ENCODE peak calls at places on chromosomes 4 and X, in five cellular contexts. One of them, this sample, is unnamed.

GRCh38 chr4:183038436-183038835 is 60.6 kb upstream of the WWC2 start:
- DNase-seq in fibroblast of lung: no peak
- DNase-seq in AG04449: no peak
- DNase-seq in fibroblast of mammary gland: no peak
- DNase-seq in lower leg skin: no peak
- DNase-seq in this sample: no peak

GRCh38 chr4:61273237-61273636 is 73.1 kb downstream of the ADGRL3 start:
- DNase-seq in fibroblast of lung: no peak
- DNase-seq in AG04449: no peak
- DNase-seq in fibroblast of mammary gland: peak; percentile 8
- DNase-seq in lower leg skin: no peak
- DNase-seq in this sample: peak; percentile 17

GRCh38 chrX:132714913-132715312 is 226.1 kb upstream of the MBNL3 start:
- DNase-seq in fibroblast of lung: no peak
- DNase-seq in AG04449: no peak
- DNase-seq in fibroblast of mammary gland: no peak
- DNase-seq in lower leg skin: no peak
- DNase-seq in this sample: no peak

GRCh38 chr4:59571805-59572430 is 1628.2 kb upstream of the ADGRL3 start:
- DNase-seq in fibroblast of lung: no peak
- DNase-seq in AG04449: no peak
- DNase-seq in fibroblast of mammary gland: no peak
- DNase-seq in lower leg skin: no peak
- DNase-seq in this sample: no peak

GRCh38 chrX:136318895-136319597 is 18.3 kb downstream of the ADGRG4 start:
- DNase-seq in fibroblast of lung: no peak
- DNase-seq in AG04449: no peak
- DNase-seq in fibroblast of mammary gland: no peak
- DNase-seq in lower leg skin: no peak
- DNase-seq in this sample: no peak

GRCh38 chr4:26015133-26015651 is 101.2 kb downstream of the SMIM20 start:
- DNase-seq in fibroblast of lung: peak; percentile 100
- DNase-seq in AG04449: peak; percentile 97
- DNase-seq in fibroblast of mammary gland: peak; percentile 99
- DNase-seq in lower leg skin: peak; percentile 90
- DNase-seq in this sample: peak; percentile 40

GRCh38 chr4:722181-722725 is 16.6 kb downstream of the PCGF3 start:
- DNase-seq in fibroblast of lung: no peak
- DNase-seq in AG04449: no peak
- DNase-seq in fibroblast of mammary gland: no peak
- DNase-seq in lower leg skin: no peak
- DNase-seq in this sample: no peak

GRCh38 chrX:141375011-141375730 is 132.9 kb upstream of the SPANXC start:
- DNase-seq in fibroblast of lung: no peak
- DNase-seq in AG04449: no peak
- DNase-seq in fibroblast of mammary gland: peak; percentile 26
- DNase-seq in lower leg skin: no peak
- DNase-seq in this sample: no peak

GRCh38 chrX:13029341-13029740 is 15.1 kb downstream of the FAM9C start:
- DNase-seq in fibroblast of lung: peak; percentile 55
- DNase-seq in AG04449: no peak
- DNase-seq in fibroblast of mammary gland: peak; percentile 30
- DNase-seq in lower leg skin: no peak
- DNase-seq in this sample: peak; percentile 77

GRCh38 chrX:47366051-47366722 is 4.2 kb upstream of the ZNF157 start:
- DNase-seq in fibroblast of lung: peak; percentile 74
- DNase-seq in AG04449: no peak
- DNase-seq in fibroblast of mammary gland: peak; percentile 73
- DNase-seq in lower leg skin: peak; percentile 88
- DNase-seq in this sample: peak; percentile 67

GRCh38 chr4:101647710-101648034 is 142.9 kb upstream of the BANK1 start:
- DNase-seq in fibroblast of lung: no peak
- DNase-seq in AG04449: no peak
- DNase-seq in fibroblast of mammary gland: no peak
- DNase-seq in lower leg skin: no peak
- DNase-seq in this sample: no peak

GRCh38 chrX:125998432-125998831 is 167.7 kb downstream of the DCAF12L2 start:
- DNase-seq in fibroblast of lung: no peak
- DNase-seq in AG04449: no peak
- DNase-seq in fibroblast of mammary gland: peak; percentile 2
- DNase-seq in lower leg skin: no peak
- DNase-seq in this sample: no peak

GRCh38 chrX:16786139-16786790 is at the start of gene TXLNG:
- DNase-seq in fibroblast of lung: peak; percentile 100
- DNase-seq in AG04449: peak; percentile 91
- DNase-seq in fibroblast of mammary gland: peak; percentile 99
- DNase-seq in lower leg skin: peak; percentile 100
- DNase-seq in this sample: peak; percentile 95

GRCh38 chr4:78002260-78002659 is 54.9 kb upstream of the FRAS1 start:
- DNase-seq in fibroblast of lung: peak; percentile 81
- DNase-seq in AG04449: no peak
- DNase-seq in fibroblast of mammary gland: no peak
- DNase-seq in lower leg skin: no peak
- DNase-seq in this sample: no peak

GRCh38 chr4:7387925-7388324 is 46.8 kb downstream of the PSAPL1 start:
- DNase-seq in fibroblast of lung: no peak
- DNase-seq in AG04449: no peak
- DNase-seq in fibroblast of mammary gland: no peak
- DNase-seq in lower leg skin: no peak
- DNase-seq in this sample: no peak

GRCh38 chr4:83115656-83116285 is 1.2 kb upstream of the PLAC8 start:
- DNase-seq in fibroblast of lung: no peak
- DNase-seq in AG04449: no peak
- DNase-seq in fibroblast of mammary gland: no peak
- DNase-seq in lower leg skin: no peak
- DNase-seq in this sample: no peak
- H3K4me3 ChIP-seq in fibroblast of lung: no peak overlapping the region
- H3K4me3 ChIP-seq in AG04449: no peak overlapping the region
- H3K4me3 ChIP-seq in fibroblast of mammary gland: no peak overlapping the region
- H3K4me3 ChIP-seq in lower leg skin: no peak overlapping the region
- H3K4me3 ChIP-seq in this sample: no peak overlapping the region

DNA sequence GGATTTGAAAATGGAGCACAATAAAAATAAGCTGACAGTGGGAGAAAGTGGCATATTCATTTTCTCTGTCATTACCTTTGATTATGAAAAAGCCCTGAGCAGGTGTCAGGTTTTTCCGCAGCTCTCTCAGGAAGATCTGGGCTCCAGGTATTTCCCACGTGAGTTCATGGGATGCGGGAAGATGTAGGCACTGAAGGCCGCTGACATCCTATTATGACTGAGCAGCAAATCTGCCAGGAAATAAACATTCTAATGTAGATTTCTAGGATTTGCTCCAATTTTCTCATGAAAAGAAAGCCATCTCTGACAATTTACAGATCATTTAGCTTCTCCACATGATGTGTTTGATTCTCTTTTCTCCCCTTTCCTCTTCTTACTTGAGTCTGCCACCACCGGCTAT is 160.7 kb downstream of the KIT start:
- DNase-seq in fibroblast of lung: no peak
- DNase-seq in AG04449: no peak
- DNase-seq in fibroblast of mammary gland: no peak
- DNase-seq in lower leg skin: no peak
- DNase-seq in this sample: no peak
- H3K4me3 ChIP-seq in fibroblast of lung: no peak overlapping the region
- H3K4me3 ChIP-seq in AG04449: no peak overlapping the region
- H3K4me3 ChIP-seq in fibroblast of mammary gland: no peak overlapping the region
- H3K4me3 ChIP-seq in lower leg skin: no peak overlapping the region
- H3K4me3 ChIP-seq in this sample: no peak overlapping the region

DNA sequence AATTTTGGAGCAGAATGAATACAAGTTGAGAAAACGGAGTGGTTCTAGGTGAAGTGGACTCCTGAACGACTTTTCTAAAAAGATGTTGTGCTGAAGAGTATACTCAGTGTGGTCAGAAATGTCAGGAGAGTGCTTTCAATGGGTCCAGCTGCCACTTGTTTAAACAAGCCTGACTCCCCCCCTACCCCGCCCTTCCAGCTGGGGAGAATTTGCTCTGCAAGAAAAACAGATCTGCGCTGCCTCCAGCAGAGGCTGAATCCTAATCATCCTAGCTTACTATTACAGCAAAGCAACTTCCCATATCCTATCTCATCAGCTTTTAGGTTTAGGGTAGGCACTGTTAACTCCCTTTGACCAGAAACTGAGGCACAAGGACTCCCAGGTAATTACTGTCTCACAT is 1.9 kb downstream of the MAP3K15 start:
- DNase-seq in fibroblast of lung: no peak
- DNase-seq in AG04449: no peak
- DNase-seq in fibroblast of mammary gland: no peak
- DNase-seq in lower leg skin: peak; percentile 78
- DNase-seq in this sample: no peak
- H3K4me3 ChIP-seq in fibroblast of lung: no peak overlapping the region
- H3K4me3 ChIP-seq in AG04449: no peak overlapping the region
- H3K4me3 ChIP-seq in fibroblast of mammary gland: no peak overlapping the region
- H3K4me3 ChIP-seq in lower leg skin: no peak overlapping the region
- H3K4me3 ChIP-seq in this sample: no peak overlapping the region

GRCh38 chrX:120736989-120737388 is 107.1 kb upstream of the C1GALT1C1 start:
- DNase-seq in fibroblast of lung: peak; percentile 64
- DNase-seq in AG04449: no peak
- DNase-seq in fibroblast of mammary gland: peak; percentile 77
- DNase-seq in lower leg skin: no peak
- DNase-seq in this sample: no peak

GRCh38 chrX:120727911-120728310 is 98.1 kb upstream of the C1GALT1C1 start:
- DNase-seq in fibroblast of lung: no peak
- DNase-seq in AG04449: no peak
- DNase-seq in fibroblast of mammary gland: peak; percentile 39
- DNase-seq in lower leg skin: no peak
- DNase-seq in this sample: no peak

GRCh38 chrX:120731386-120731785 is 101.5 kb upstream of the C1GALT1C1 start:
- DNase-seq in fibroblast of lung: peak; percentile 63
- DNase-seq in AG04449: no peak
- DNase-seq in fibroblast of mammary gland: no peak
- DNase-seq in lower leg skin: no peak
- DNase-seq in this sample: no peak

GRCh38 chrX:120732461-120732860 is 102.6 kb upstream of the C1GALT1C1 start:
- DNase-seq in fibroblast of lung: peak; percentile 20
- DNase-seq in AG04449: no peak
- DNase-seq in fibroblast of mammary gland: peak; percentile 72
- DNase-seq in lower leg skin: no peak
- DNase-seq in this sample: no peak

GRCh38 chrX:120732879-120733278 is 103.0 kb upstream of the C1GALT1C1 start:
- DNase-seq in fibroblast of lung: no peak
- DNase-seq in AG04449: no peak
- DNase-seq in fibroblast of mammary gland: no peak
- DNase-seq in lower leg skin: no peak
- DNase-seq in this sample: no peak
- H3K4me3 ChIP-seq in fibroblast of lung: no peak overlapping the region
- H3K4me3 ChIP-seq in AG04449: no peak overlapping the region
- H3K4me3 ChIP-seq in fibroblast of mammary gland: no peak overlapping the region
- H3K4me3 ChIP-seq in lower leg skin: no peak overlapping the region
- H3K4me3 ChIP-seq in this sample: no peak overlapping the region

GRCh38 chr4:53895137-53895536 is 169.3 kb downstream of the CHIC2 start:
- DNase-seq in fibroblast of lung: peak; percentile 57
- DNase-seq in AG04449: no peak
- DNase-seq in fibroblast of mammary gland: no peak
- DNase-seq in lower leg skin: no peak
- DNase-seq in this sample: no peak

GRCh38 chr4:53905281-53905934 is 159.0 kb downstream of the CHIC2 start:
- DNase-seq in fibroblast of lung: no peak
- DNase-seq in AG04449: no peak
- DNase-seq in fibroblast of mammary gland: no peak
- DNase-seq in lower leg skin: no peak
- DNase-seq in this sample: no peak

GRCh38 chr4:53899544-53900274 is 164.7 kb downstream of the CHIC2 start:
- DNase-seq in fibroblast of lung: peak; percentile 43
- DNase-seq in AG04449: peak; percentile 38
- DNase-seq in fibroblast of mammary gland: peak; percentile 95
- DNase-seq in lower leg skin: no peak
- DNase-seq in this sample: no peak

GRCh38 chr4:53902786-53903185 is 161.6 kb downstream of the CHIC2 start:
- DNase-seq in fibroblast of lung: no peak
- DNase-seq in AG04449: no peak
- DNase-seq in fibroblast of mammary gland: peak; percentile 33
- DNase-seq in lower leg skin: no peak
- DNase-seq in this sample: no peak

DNA sequence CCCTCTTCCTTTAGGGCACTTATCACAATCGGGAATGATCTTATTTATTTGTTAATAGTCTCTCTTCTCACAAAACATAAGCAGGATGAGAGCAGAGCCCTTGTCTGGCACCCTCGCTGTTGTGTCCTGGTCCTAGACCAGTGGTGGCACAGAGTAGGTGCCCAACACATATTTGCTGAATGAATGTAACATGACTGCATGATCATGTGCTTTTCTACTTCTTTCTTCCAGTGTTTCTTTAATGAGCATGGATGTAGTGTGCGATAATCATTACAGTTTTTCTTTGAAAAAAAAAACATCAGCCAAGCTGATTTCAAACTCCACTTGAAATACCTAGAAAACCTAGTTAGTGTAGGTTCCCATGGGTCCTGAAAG is 164.1 kb downstream of the CHIC2 start:
- DNase-seq in fibroblast of lung: no peak
- DNase-seq in AG04449: no peak
- DNase-seq in fibroblast of mammary gland: no peak
- DNase-seq in lower leg skin: no peak
- DNase-seq in this sample: no peak
- H3K4me3 ChIP-seq in fibroblast of lung: no peak overlapping the region
- H3K4me3 ChIP-seq in AG04449: no peak overlapping the region
- H3K4me3 ChIP-seq in fibroblast of mammary gland: no peak overlapping the region
- H3K4me3 ChIP-seq in lower leg skin: no peak overlapping the region
- H3K4me3 ChIP-seq in this sample: no peak overlapping the region

GRCh38 chr4:108159845-108160244 is 8.9 kb downstream of the LEF1 start:
- DNase-seq in fibroblast of lung: no peak
- DNase-seq in AG04449: no peak
- DNase-seq in fibroblast of mammary gland: no peak
- DNase-seq in lower leg skin: no peak
- DNase-seq in this sample: no peak

GRCh38 chr4:108160741-108161352 is 7.9 kb downstream of the LEF1 start:
- DNase-seq in fibroblast of lung: no peak
- DNase-seq in AG04449: no peak
- DNase-seq in fibroblast of mammary gland: no peak
- DNase-seq in lower leg skin: no peak
- DNase-seq in this sample: no peak

GRCh38 chr4:108155373-108155772 is 13.4 kb downstream of the LEF1 start:
- DNase-seq in fibroblast of lung: peak; percentile 43
- DNase-seq in AG04449: no peak
- DNase-seq in fibroblast of mammary gland: peak; percentile 65
- DNase-seq in lower leg skin: no peak
- DNase-seq in this sample: no peak

GRCh38 chr4:108156391-108156790 is 12.3 kb downstream of the LEF1 start:
- DNase-seq in fibroblast of lung: no peak
- DNase-seq in AG04449: no peak
- DNase-seq in fibroblast of mammary gland: no peak
- DNase-seq in lower leg skin: no peak
- DNase-seq in this sample: no peak

GRCh38 chr4:108157655-108158054 is 11.1 kb downstream of the LEF1 start:
- DNase-seq in fibroblast of lung: no peak
- DNase-seq in AG04449: no peak
- DNase-seq in fibroblast of mammary gland: no peak
- DNase-seq in lower leg skin: no peak
- DNase-seq in this sample: no peak
- H3K4me3 ChIP-seq in fibroblast of lung: no peak overlapping the region
- H3K4me3 ChIP-seq in AG04449: no peak overlapping the region
- H3K4me3 ChIP-seq in fibroblast of mammary gland: no peak overlapping the region
- H3K4me3 ChIP-seq in lower leg skin: no peak overlapping the region
- H3K4me3 ChIP-seq in this sample: no peak overlapping the region

GRCh38 chr4:8779371-8779988 is 92.2 kb downstream of the HMX1 start:
- DNase-seq in fibroblast of lung: no peak
- DNase-seq in AG04449: no peak
- DNase-seq in fibroblast of mammary gland: no peak
- DNase-seq in lower leg skin: no peak
- DNase-seq in this sample: no peak
- H3K4me3 ChIP-seq in fibroblast of lung: no peak overlapping the region
- H3K4me3 ChIP-seq in AG04449: no peak overlapping the region
- H3K4me3 ChIP-seq in fibroblast of mammary gland: no peak overlapping the region
- H3K4me3 ChIP-seq in lower leg skin: no peak overlapping the region
- H3K4me3 ChIP-seq in this sample: no peak overlapping the region